ENCODE peak calls at places on chromosomes 2 and 18, in eight cellular contexts. Y is tibial artery, W is gastrocnemius medialis, U is uterus, N is choroid plexus epithelial cell, G is HFF-Myc, X is small intestine, Z is breast epithelium. I is an unnamed sample.

GRCh38 chr2:152348388-152348787 is 13.4 kb downstream of the FMNL2 start:
- DNase-seq in N (peak), X (no peak), Y (no peak), Z (no peak), W (no peak), U (no peak), G (no peak), I (no peak)

GRCh38 chr2:231512222-231512621 is 18.0 kb downstream of the NMUR1 start:
- DNase-seq in W (no peak), Z (no peak), N (peak), X (no peak), Y (peak), U (no peak), G (no peak), I (no peak)

GRCh38 chr2:8525582-8526402 is 156.1 kb upstream of the ID2 start:
- DNase-seq in G (no peak), Y (peak), W (peak), N (peak), X (peak), Z (peak), U (peak), I (peak)

GRCh38 chr2:200026838-200027237 is 71.5 kb downstream of the MAIP1 start:
- DNase-seq in Y (no peak), Z (no peak), X (no peak), G (peak), W (no peak), N (no peak), U (peak), I (no peak)

GRCh38 chr18:69257861-69258458 is 142.7 kb upstream of the DOK6 start:
- DNase-seq in G (peak), Z (no peak), U (no peak), Y (no peak), N (peak), W (no peak), X (no peak), I (no peak)

GRCh38 chr2:168798888-168799410 is 3.5 kb upstream of the NOSTRIN start:
- DNase-seq in N (no peak), Y (no peak), X (peak), U (no peak), Z (no peak), W (no peak), G (no peak), I (no peak)

GRCh38 chr2:231632559-231633142 is 40.0 kb downstream of the TEX44 start:
- DNase-seq in G (no peak), Z (no peak), U (no peak), N (peak), W (no peak), Y (no peak), X (no peak), I (no peak)

GRCh38 chr2:234447963-234448362 is 48.9 kb downstream of the ARL4C start:
- DNase-seq in Z (no peak), Y (no peak), W (no peak), N (no peak), U (no peak), G (no peak), X (no peak), I (no peak)

GRCh38 chr18:23384778-23385736 is 68.0 kb upstream of the RIOK3 start:
- DNase-seq in W (no peak), Y (no peak), U (no peak), G (no peak), X (peak), N (no peak), Z (no peak), I (no peak)

GRCh38 chr2:240913810-240914644 is 7.9 kb downstream of the CROCC2 start:
- DNase-seq in G (no peak), X (no peak), W (peak), U (peak), N (peak), Z (no peak), Y (peak), I (peak)

GRCh38 chr2:217784996-217785543 is 217.7 kb downstream of the TNS1 start:
- DNase-seq in W (no peak), U (peak), Y (no peak), N (no peak), Z (no peak), X (no peak), G (no peak), I (no peak)

GRCh38 chr2:176283268-176283667 is 14.0 kb downstream of the MTX2 start:
- DNase-seq in N (peak), G (no peak), X (no peak), Z (no peak), W (no peak), U (no peak), Y (no peak), I (no peak)

GRCh38 chr2:11579867-11580659 is 46.2 kb downstream of the GREB1 start:
- DNase-seq in U (no peak), N (no peak), W (no peak), X (no peak), G (no peak), Z (no peak), Y (no peak), I (no peak)

GRCh38 chr2:148888003-148888501 is 13.0 kb downstream of the KIF5C start:
- DNase-seq in U (no peak), Z (no peak), W (no peak), Y (no peak), G (no peak), X (no peak), N (no peak), I (no peak)

GRCh38 chr2:68737717-68738116 is 3.1 kb downstream of the ARHGAP25 start:
- DNase-seq in X (peak), N (peak), G (no peak), Y (no peak), U (no peak), W (no peak), Z (no peak), I (no peak)

GRCh38 chr18:79400091-79400590 is 4.4 kb downstream of the NFATC1 start:
- DNase-seq in W (peak), Y (peak), G (no peak), U (peak), X (peak), N (no peak), Z (peak), I (peak)

GRCh38 chr2:64492821-64493220 is 31.3 kb upstream of the AFTPH start:
- DNase-seq in N (no peak), U (no peak), G (no peak), W (no peak), X (no peak), Z (no peak), Y (no peak), I (no peak)

GRCh38 chr2:178227187-178227586 is 32.9 kb downstream of the OSBPL6 start:
- DNase-seq in W (no peak), Y (no peak), N (peak), G (no peak), U (no peak), X (no peak), Z (no peak), I (no peak)

GRCh38 chr2:168913495-168913894 is 12.4 kb downstream of the G6PC2 start:
- DNase-seq in W (no peak), Z (no peak), G (no peak), N (no peak), Y (no peak), X (no peak), U (no peak), I (no peak)

GRCh38 chr2:32553829-32554432 is 73.9 kb upstream of the TTC27 start:
- DNase-seq in X (peak), W (no peak), Z (no peak), U (no peak), G (peak), N (peak), Y (no peak), I (no peak)

GRCh38 chr2:242085941-242086621 is 216.6 kb downstream of the RTP5 start:
- DNase-seq in Y (peak), U (no peak), X (no peak), Z (no peak), W (peak), G (no peak), N (peak), I (no peak)

GRCh38 chr2:170177950-170178781 is at the start of gene MYO3B:
- DNase-seq in N (peak), Y (no peak), G (peak), U (no peak), X (no peak), W (no peak), Z (no peak), I (no peak)

GRCh38 chr2:189826039-189826438 is 41.8 kb downstream of the PMS1 start:
- DNase-seq in W (no peak), Y (no peak), X (no peak), N (no peak), G (no peak), Z (no peak), U (no peak), I (no peak)

DNA sequence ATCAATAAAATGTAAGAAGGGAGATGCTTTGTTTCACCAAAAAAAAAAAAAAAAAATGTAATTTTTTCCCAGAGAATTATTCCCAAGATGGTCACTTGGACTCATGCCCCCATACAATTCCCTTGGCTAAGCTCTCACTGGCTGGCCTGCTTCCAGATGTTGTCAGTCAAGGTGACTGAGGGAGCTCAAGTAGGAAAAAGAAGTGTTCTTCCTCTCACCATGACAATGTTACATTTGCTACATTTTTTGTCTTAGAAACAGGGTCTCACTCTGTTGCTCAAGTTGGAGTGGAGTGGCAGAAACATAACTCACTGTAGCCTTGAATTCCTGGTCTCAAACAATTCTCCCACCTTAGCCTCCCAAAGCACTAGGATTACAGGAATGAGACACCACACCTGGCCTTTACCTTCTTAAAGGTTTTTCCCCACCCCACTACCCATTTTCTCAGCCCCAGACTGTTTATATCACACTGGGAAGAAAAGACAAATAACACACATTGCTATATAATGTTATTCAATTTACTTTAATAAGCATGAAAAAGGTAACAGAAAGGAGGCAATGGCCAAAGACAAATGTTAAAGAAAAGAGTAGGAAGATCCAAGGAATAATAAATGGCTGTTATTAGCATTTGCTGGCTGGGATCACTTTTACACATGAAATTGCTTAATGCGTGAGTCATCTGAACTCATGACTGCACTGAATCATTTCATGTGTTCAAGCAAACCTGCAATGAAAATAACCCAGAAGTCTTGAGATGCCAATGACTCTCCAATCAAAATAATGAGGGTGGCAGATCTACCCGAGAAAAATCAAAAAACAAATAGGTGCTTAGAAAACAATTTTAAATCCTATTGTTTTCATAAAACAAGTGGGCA is 45.2 kb downstream of the ACVR1 start:
- DNase-seq in Y (no peak), Z (no peak), W (no peak), G (peak), N (peak), U (peak), X (peak), I (no peak)
- H3K4me3 ChIP-seq in Y (no peak), Z (no peak), W (no peak), G (no peak), N (no peak), U (no peak), X (no peak), I (no peak)

DNA sequence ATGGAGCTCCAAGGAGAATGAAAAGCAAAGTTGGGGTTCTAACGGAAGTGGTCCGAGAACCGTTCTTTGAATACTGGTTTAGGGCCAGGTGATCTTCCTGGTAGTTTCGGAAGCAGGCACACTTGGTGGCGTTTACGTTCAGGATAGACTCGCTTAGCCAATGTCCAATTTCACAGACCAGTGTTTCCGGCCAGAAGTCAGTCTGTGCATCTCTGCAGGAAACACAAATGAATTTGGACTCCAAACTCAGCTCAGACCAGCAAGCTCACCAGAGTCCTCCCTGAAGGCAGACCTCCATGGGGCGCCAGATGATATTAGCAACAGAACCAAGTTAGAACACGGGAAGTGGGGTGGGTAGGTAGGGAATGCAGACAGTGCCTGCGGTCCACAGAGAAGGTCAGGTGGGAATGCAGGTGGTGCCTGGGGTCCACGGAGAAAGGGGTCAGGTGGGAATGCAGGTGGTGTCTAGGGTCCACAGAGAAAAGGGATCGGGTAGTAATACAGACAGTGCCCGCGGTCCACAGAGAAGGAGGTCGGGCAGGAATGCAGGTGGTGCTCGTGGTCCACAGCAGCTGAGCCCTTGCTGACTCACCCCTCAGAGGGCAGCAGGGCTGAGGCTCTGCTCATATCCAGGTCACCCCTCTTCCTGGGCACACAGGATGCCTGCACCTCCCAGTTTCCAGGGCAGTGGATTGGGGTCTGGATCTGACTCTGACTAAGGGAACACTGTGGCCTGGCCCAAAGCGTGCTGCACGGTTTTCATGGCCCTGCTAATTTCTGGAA is 169.0 kb downstream of the MYT1L start:
- DNase-seq in X (no peak), Y (no peak), N (no peak), W (no peak), G (no peak), U (no peak), Z (no peak), I (no peak)
- H3K4me3 ChIP-seq in X (no peak), Y (no peak), N (no peak), W (no peak), G (no peak), U (no peak), Z (no peak), I (no peak)

DNA sequence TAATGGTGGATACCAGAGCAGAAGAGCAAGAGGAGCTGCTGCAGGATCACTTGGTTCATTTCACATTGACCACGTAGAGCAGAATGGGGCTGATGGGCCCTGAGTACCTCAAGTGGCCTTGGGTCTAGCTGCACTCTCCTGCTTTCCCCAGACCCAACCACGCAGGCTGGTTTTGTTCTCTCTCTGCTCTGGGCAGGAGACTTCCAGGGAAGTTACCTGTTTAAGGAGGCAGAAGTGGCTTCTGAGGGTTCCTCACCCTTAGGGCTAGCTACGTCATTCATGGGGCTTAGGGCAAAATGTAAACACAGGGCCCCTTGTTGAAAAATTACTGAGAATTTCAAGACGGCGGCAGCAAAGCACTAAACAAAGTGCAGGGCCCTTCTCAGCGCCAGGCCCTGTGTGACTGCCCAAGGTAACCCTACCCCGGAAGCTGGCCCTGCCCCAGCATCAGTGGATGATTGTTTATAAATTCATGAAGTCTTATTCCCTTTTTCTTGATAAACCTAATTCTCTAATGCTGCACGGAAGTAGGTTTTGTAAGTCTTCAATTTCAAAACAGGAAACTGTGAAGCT is 75.9 kb downstream of the TMEM182 start:
- DNase-seq in X (no peak), U (no peak), Y (no peak), G (no peak), W (no peak), N (no peak), Z (no peak), I (no peak)
- H3K4me3 ChIP-seq in X (no peak), U (no peak), Y (no peak), G (no peak), W (no peak), N (no peak), Z (no peak), I (no peak)

GRCh38 chr2:173402405-173402974 is 47.8 kb downstream of the CDCA7 start:
- DNase-seq in W (peak), N (peak), X (peak), Y (peak), U (peak), Z (peak), G (peak), I (peak)
- H3K4me3 ChIP-seq in W (peak), N (peak), X (no peak), Y (no peak), U (no peak), Z (peak), G (peak), I (peak)

GRCh38 chr18:37318360-37319037 is 247.1 kb downstream of the CELF4 start:
- DNase-seq in Z (no peak), X (no peak), Y (no peak), W (no peak), N (no peak), U (no peak), G (no peak), I (no peak)
- H3K4me3 ChIP-seq in Z (no peak), X (no peak), Y (no peak), W (no peak), N (no peak), U (no peak), G (no peak), I (no peak)

GRCh38 chr18:35680139-35680551 is 98.6 kb downstream of the GALNT1 start:
- DNase-seq in Y (no peak), W (no peak), Z (no peak), X (no peak), N (no peak), G (no peak), U (no peak), I (no peak)

GRCh38 chr18:35683021-35683420 is 101.5 kb downstream of the GALNT1 start:
- DNase-seq in W (no peak), Y (no peak), X (no peak), U (no peak), G (no peak), Z (no peak), N (no peak), I (no peak)

DNA sequence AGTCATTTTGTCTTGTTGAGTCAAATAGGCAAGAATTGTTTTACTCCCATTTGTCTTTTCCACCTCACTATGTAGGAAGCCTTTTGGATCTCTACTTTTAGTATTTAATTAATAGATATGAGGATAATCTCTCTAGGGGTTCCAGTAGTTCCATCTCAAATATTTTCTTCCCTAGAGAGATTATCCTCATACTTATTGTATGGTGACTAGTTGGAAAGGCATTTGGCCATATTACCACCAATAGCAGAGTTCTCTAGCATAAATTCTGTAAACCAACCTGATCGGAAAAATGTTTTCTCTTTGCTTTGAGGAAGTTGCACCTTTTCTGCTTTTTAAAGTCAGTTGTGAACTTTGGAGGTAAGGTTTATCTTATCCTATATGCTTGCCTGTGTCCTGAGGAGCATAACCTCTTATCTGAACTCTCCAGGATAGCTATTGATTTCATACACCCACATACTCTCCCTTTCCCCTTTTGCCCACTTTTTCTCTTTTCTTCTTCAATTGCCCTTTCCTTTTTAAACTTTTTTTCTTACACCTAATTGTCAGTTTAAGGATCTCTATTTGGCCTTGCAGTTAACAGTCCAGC is 100.8 kb downstream of the GALNT1 start:
- DNase-seq in Y (no peak), W (no peak), X (peak), U (no peak), Z (no peak), N (peak), G (no peak), I (no peak)
- H3K4me3 ChIP-seq in Y (no peak), W (no peak), X (no peak), U (no peak), Z (no peak), N (no peak), G (no peak), I (no peak)

GRCh38 chr2:131425191-131426021 is 50.5 kb upstream of the TUBA3D start:
- DNase-seq in X (no peak), Z (no peak), N (no peak), U (no peak), Y (no peak), W (no peak), G (no peak), I (no peak)
- H3K4me3 ChIP-seq in X (peak), Z (peak), N (no peak), U (no peak), Y (no peak), W (no peak), G (no peak), I (no peak)